ENCODE peak calls at places on chromosomes 16 and 17, in seven cellular contexts. P is activated CD4-positive, alpha-beta T cell treated with anti-CD3 and anti-CD28 coated beads, Interleukin-2, amount 50 U/mL, for 4 hours; Y is COR-L47; D is IMR-90; R is EH; Q is bronchial epithelial cell; W is AG09319. T is an unnamed sample.

GRCh38 chr17:43043306-43043705 is 18.3 kb downstream of the RND2 start:
- DNase-seq in P (no peak), Y (no peak), D (peak), R (peak), Q (no peak), W (no peak), T (no peak)

GRCh38 chr17:8791910-8792270 is 7.3 kb downstream of the MFSD6L start:
- DNase-seq in P (no peak), Y (no peak), D (peak), R (peak), Q (peak), W (no peak), T (no peak)

GRCh38 chr17:5516060-5516792 is 29.9 kb downstream of the MIS12 start:
- DNase-seq in P (no peak), Y (no peak), D (peak), R (peak), Q (peak), W (peak), T (no peak)

GRCh38 chr16:30820952-30821421 is 34.0 kb upstream of the ZNF629 start:
- DNase-seq in P (no peak), Y (no peak), D (no peak), R (no peak), Q (no peak), W (no peak), T (no peak)

GRCh38 chr17:8841844-8842243 is 25.6 kb downstream of the PIK3R6 start:
- DNase-seq in P (no peak), Y (no peak), D (no peak), R (no peak), Q (no peak), W (no peak), T (no peak)

GRCh38 chr16:31074073-31074813 is at the start of the genes ZNF646 and ZNF668:
- DNase-seq in P (peak), Y (peak), D (peak), R (peak), Q (peak), W (peak), T (peak)

GRCh38 chr16:1287982-1288670 is 21.3 kb upstream of the UBE2I start:
- DNase-seq in P (no peak), Y (no peak), D (peak), R (no peak), Q (no peak), W (no peak), T (no peak)

GRCh38 chr16:26993988-26994387 is 72.7 kb upstream of the C16orf82 start:
- DNase-seq in P (no peak), Y (no peak), D (peak), R (peak), Q (no peak), W (no peak), T (no peak)

GRCh38 chr17:48981927-48982539 is 13.6 kb upstream of the GIP start:
- DNase-seq in P (no peak), Y (no peak), D (no peak), R (no peak), Q (no peak), W (no peak), T (no peak)

GRCh38 chr16:85057948-85058347 is 30.4 kb downstream of the KIAA0513 start:
- DNase-seq in P (no peak), Y (no peak), D (no peak), R (no peak), Q (no peak), W (no peak), T (no peak)

GRCh38 chr17:75552425-75552824 is 26.9 kb downstream of the LLGL2 start:
- DNase-seq in P (no peak), Y (no peak), D (no peak), R (no peak), Q (no peak), W (no peak), T (no peak)

GRCh38 chr16:77955127-77955526 is 67.2 kb upstream of the CLEC3A start:
- DNase-seq in P (no peak), Y (peak), D (no peak), R (no peak), Q (no peak), W (no peak), T (no peak)

GRCh38 chr17:39744075-39744835 is 6.5 kb downstream of the GRB7 start:
- DNase-seq in P (no peak), Y (no peak), D (no peak), R (no peak), Q (no peak), W (no peak), T (no peak)

GRCh38 chr17:40511136-40511535 is 9.7 kb upstream of the TNS4 start:
- DNase-seq in P (no peak), Y (no peak), D (no peak), R (no peak), Q (no peak), W (no peak), T (no peak)

GRCh38 chr17:62892870-62893338 is 73.1 kb upstream of the TANC2 start:
- DNase-seq in P (no peak), Y (no peak), D (peak), R (peak), Q (peak), W (no peak), T (no peak)

GRCh38 chr16:19523184-19523558 is 571 bp upstream of the CCP110 start:
- DNase-seq in P (no peak), Y (no peak), D (no peak), R (no peak), Q (no peak), W (no peak), T (no peak)

GRCh38 chr17:27506348-27507218 is 50.3 kb downstream of the KSR1 start:
- DNase-seq in P (no peak), Y (no peak), D (no peak), R (peak), Q (peak), W (no peak), T (no peak)

GRCh38 chr17:81961087-81961514 is at the start of gene NOTUM:
- DNase-seq in P (no peak), Y (peak), D (peak), R (peak), Q (no peak), W (no peak), T (no peak)